ENCODE peak calls at places on chromosome 1, in seven cellular contexts. M, F, R, Z, O, N and P are unnamed samples.

GRCh38 chr1:205532026-205532891 is 27.8 kb downstream of the CDK18 start:
- DNase-seq in M (no peak), F (no peak), R (no peak), Z (no peak), O (no peak), N (no peak), P (no peak)

GRCh38 chr1:165376811-165377153 is 20.3 kb upstream of the LMX1A start:
- DNase-seq in M (no peak), F (no peak), R (no peak), Z (peak; percentile 40), O (no peak), N (no peak), P (no peak)

GRCh38 chr1:110393691-110394564 is 3.1 kb upstream of the SLC16A4 start:
- DNase-seq in M (no peak), F (no peak), R (no peak), Z (peak; percentile 57), O (peak; percentile 65), N (peak; percentile 64), P (no peak)

GRCh38 chr1:30400436-30400975 is 322.9 kb downstream of the MATN1 start:
- DNase-seq in M (no peak), F (no peak), R (peak; percentile 53), Z (no peak), O (no peak), N (no peak), P (no peak)

GRCh38 chr1:208231929-208232360 is 12.2 kb downstream of the PLXNA2 start:
- DNase-seq in M (no peak), F (no peak), R (no peak), Z (peak; percentile 34), O (peak; percentile 33), N (no peak), P (no peak)

GRCh38 chr1:6450005-6450450 is 15.9 kb downstream of the TNFRSF25 start:
- DNase-seq in M (no peak), F (no peak), R (no peak), Z (no peak), O (no peak), N (no peak), P (no peak)

GRCh38 chr1:197911172-197911856 is 5.9 kb upstream of the LHX9 start:
- DNase-seq in M (no peak), F (no peak), R (no peak), Z (no peak), O (no peak), N (no peak), P (no peak)

GRCh38 chr1:54884135-54884586 is 2.8 kb downstream of the DHCR24 start:
- DNase-seq in M (no peak), F (no peak), R (no peak), Z (no peak), O (peak; percentile 37), N (no peak), P (no peak)

GRCh38 chr1:9181990-9182783 is 52.4 kb upstream of the H6PD start:
- DNase-seq in M (peak; percentile 81), F (no peak), R (no peak), Z (peak; percentile 45), O (no peak), N (peak; percentile 43), P (no peak)

GRCh38 chr1:203627819-203628184 is 1.2 kb downstream of the ATP2B4 start:
- DNase-seq in M (no peak), F (no peak), R (no peak), Z (peak; percentile 55), O (no peak), N (no peak), P (peak; percentile 35)

GRCh38 chr1:15251807-15252546 is 5.0 kb downstream of the FHAD1 start:
- DNase-seq in M (no peak), F (no peak), R (no peak), Z (no peak), O (no peak), N (no peak), P (no peak)

GRCh38 chr1:5908461-5909375 is 83.5 kb downstream of the NPHP4 start:
- DNase-seq in M (no peak), F (no peak), R (peak; percentile 69), Z (no peak), O (no peak), N (no peak), P (no peak)

GRCh38 chr1:108816049-108816882 is 40.6 kb downstream of the AKNAD1 start:
- DNase-seq in M (no peak), F (no peak), R (peak; percentile 87), Z (peak; percentile 88), O (peak; percentile 93), N (peak; percentile 90), P (no peak)

GRCh38 chr1:238823416-238823815 is 563.0 kb upstream of the CHRM3 start:
- DNase-seq in M (no peak), F (no peak), R (no peak), Z (no peak), O (no peak), N (no peak), P (no peak)

GRCh38 chr1:169601096-169601881 is 15.0 kb upstream of the F5 start:
- DNase-seq in M (peak; percentile 54), F (no peak), R (no peak), Z (peak; percentile 9), O (peak; percentile 10), N (peak; percentile 28), P (peak; percentile 43)